ENCODE peak calls at places on chromosomes 2 and 18, in five cellular contexts. T, O, U, N and X are unnamed samples.

GRCh38 chr2:75416420-75417342 is 144.1 kb downstream of the EVA1A start:
- ATAC-seq in T (peak; percentile 32), N (no peak), U (peak; percentile 91), O (peak; percentile 56), X (no peak)

GRCh38 chr2:79512442-79513401 is at the start of gene CTNNA2:
- ATAC-seq in T (peak; percentile 51), N (peak; percentile 41), O (no peak), U (peak; percentile 18), X (no peak)

GRCh38 chr18:55321268-55322175 is 266.5 kb downstream of the TCF4 start:
- ATAC-seq in T (peak; percentile 51), N (peak; percentile 92), U (peak; percentile 64), O (no peak), X (no peak)

GRCh38 chr18:60232541-60232940 is 140.0 kb downstream of the MC4R start:
- ATAC-seq in U (no peak), T (no peak), O (no peak), N (no peak), X (no peak)

GRCh38 chr2:70473101-70473722 is 80.4 kb downstream of the TGFA start:
- ATAC-seq in O (no peak), N (no peak), T (no peak), U (no peak), X (no peak)

GRCh38 chr2:100381240-100381639 is 36.2 kb downstream of the CHST10 start:
- ATAC-seq in U (peak; percentile 97), O (peak; percentile 28), N (peak; percentile 59), T (peak; percentile 49), X (peak; percentile 39)

GRCh38 chr2:108701208-108701607 is 18.1 kb upstream of the RANBP2 start:
- ATAC-seq in U (no peak), N (no peak), O (no peak), T (no peak), X (no peak)

GRCh38 chr2:232838406-232838874 is 31.6 kb upstream of the SNORC start:
- ATAC-seq in N (no peak), O (peak; percentile 90), T (peak; percentile 86), U (peak; percentile 94), X (peak; percentile 90)

GRCh38 chr18:58669731-58670379 is 1.4 kb upstream of the MALT1 start:
- ATAC-seq in N (no peak), O (no peak), U (no peak), T (peak; percentile 34), X (peak; percentile 49)

GRCh38 chr2:101053117-101053516 is 51.0 kb downstream of the RPL31 start:
- ATAC-seq in T (no peak), N (no peak), O (no peak), U (no peak), X (no peak)

GRCh38 chr2:240957656-240958365 is 40.6 kb upstream of the SNED1 start:
- ATAC-seq in N (no peak), O (no peak), T (no peak), U (no peak), X (no peak)

GRCh38 chr2:8285081-8285480 is 396.8 kb upstream of the ID2 start:
- ATAC-seq in N (peak; percentile 29), O (no peak), U (no peak), T (no peak), X (no peak)

GRCh38 chr2:201930043-201930442 is 103.6 kb upstream of the FZD7 start:
- ATAC-seq in T (no peak), N (no peak), U (no peak), O (no peak), X (no peak)

GRCh38 chr18:46071894-46072867 is at the start of gene PSTPIP2:
- ATAC-seq in N (peak; percentile 81), U (peak; percentile 67), T (peak; percentile 66), O (peak; percentile 81), X (peak; percentile 73)

GRCh38 chr2:4101938-4102337 is 398.6 kb downstream of the DCDC2C start:
- ATAC-seq in O (no peak), N (no peak), T (no peak), U (no peak), X (no peak)

GRCh38 chr2:38428940-38429339 is 51.9 kb upstream of the ATL2 start:
- ATAC-seq in N (peak; percentile 54), T (no peak), O (no peak), U (no peak), X (no peak)